ENCODE peak calls at places on chromosomes 11 and 22, in eight cellular contexts. V, E, D, K, C, N, L and T are unnamed samples.

GRCh38 chr11:14537134-14537599 is 17.0 kb upstream of the PSMA1 start:
- DNase-seq in V (no peak), E (no peak), D (peak; percentile 55), K (no peak), C (no peak), N (no peak), L (peak; percentile 5), T (no peak)

GRCh38 chr11:2860636-2861035 is 24.9 kb downstream of the CDKN1C start:
- DNase-seq in V (no peak), E (no peak), D (peak; percentile 26), K (no peak), C (no peak), N (no peak), L (peak; percentile 23), T (no peak)

GRCh38 chr11:67290801-67291200 is 1.7 kb downstream of the ANKRD13D start:
- DNase-seq in V (peak; percentile 58), E (no peak), D (peak; percentile 74), K (peak; percentile 36), C (no peak), N (no peak), L (no peak), T (no peak)

GRCh38 chr22:19765477-19766234 is 5.1 kb downstream of the TBX1 start:
- DNase-seq in V (no peak), E (no peak), D (no peak), K (no peak), C (no peak), N (no peak), L (no peak), T (no peak)

GRCh38 chr22:42764895-42765363 is 44.3 kb upstream of the A4GALT start:
- DNase-seq in V (no peak), E (no peak), D (no peak), K (no peak), C (no peak), N (no peak), L (no peak), T (no peak)

GRCh38 chr11:12079726-12080556 is 30.4 kb upstream of the MICAL2 start:
- DNase-seq in V (no peak), E (peak; percentile 92), D (peak; percentile 95), K (peak; percentile 52), C (peak; percentile 90), N (peak; percentile 75), L (peak; percentile 98), T (no peak)

GRCh38 chr11:131217313-131218297 is 152.8 kb upstream of the NTM start:
- DNase-seq in V (no peak), E (no peak), D (no peak), K (no peak), C (no peak), N (no peak), L (no peak), T (peak; percentile 26)

GRCh38 chr22:46748948-46749681 is 11.1 kb upstream of the CERK start:
- DNase-seq in V (no peak), E (no peak), D (peak; percentile 47), K (no peak), C (no peak), N (no peak), L (no peak), T (peak; percentile 50)

GRCh38 chr11:60485987-60486386 is 6.6 kb upstream of the MS4A12 start:
- DNase-seq in V (no peak), E (no peak), D (no peak), K (no peak), C (no peak), N (no peak), L (no peak), T (peak; percentile 31)

GRCh38 chr11:72039108-72039850 is 40.6 kb downstream of the IL18BP start:
- DNase-seq in V (no peak), E (peak; percentile 78), D (peak; percentile 50), K (no peak), C (peak; percentile 60), N (no peak), L (no peak), T (no peak)

GRCh38 chr11:81007046-81007445 is 1566.2 kb upstream of the TENM4 start:
- DNase-seq in V (no peak), E (no peak), D (peak; percentile 63), K (no peak), C (no peak), N (no peak), L (no peak), T (no peak)

GRCh38 chr11:69950120-69950519 is 128.0 kb upstream of the ANO1 start:
- DNase-seq in V (peak; percentile 50), E (no peak), D (no peak), K (no peak), C (no peak), N (no peak), L (peak; percentile 47), T (peak; percentile 54)

DNA sequence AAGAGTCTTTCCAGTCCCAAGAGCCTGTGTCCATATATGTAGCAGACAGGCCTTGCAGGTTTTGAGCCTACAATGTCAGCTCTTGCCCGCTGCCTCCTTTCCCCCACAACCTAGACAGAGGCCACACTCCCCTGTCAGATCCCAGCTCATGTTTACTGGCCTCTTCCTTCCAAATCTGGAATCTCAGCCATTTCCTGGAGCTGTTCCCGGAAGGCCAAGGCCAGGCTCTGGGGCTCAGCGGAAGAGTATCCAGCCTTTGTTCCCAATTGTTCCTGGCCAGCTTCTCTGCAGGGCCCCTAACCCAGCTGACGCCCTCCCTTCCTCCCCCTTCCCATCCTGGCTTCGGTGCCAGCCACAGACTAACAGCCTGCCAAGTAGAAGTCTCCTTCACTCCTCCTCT is 1.0 kb upstream of the ROBO4 start:
- DNase-seq in V (no peak), E (peak; percentile 64), D (peak; percentile 96), K (no peak), C (peak; percentile 22), N (no peak), L (no peak), T (peak; percentile 67)
- TF ChIP-seq CTCF in V (no peak), E (no peak), D (no peak), K (no peak), C (no peak), N (no peak), L (no peak), T (no peak)

GRCh38 chr11:102912482-102912830 is 37.7 kb upstream of the MMP12 start:
- DNase-seq in V (no peak), E (no peak), D (no peak), K (no peak), C (no peak), N (no peak), L (peak; percentile 54), T (no peak)

GRCh38 chr11:102920118-102920684 is 35.3 kb downstream of the MMP13 start:
- DNase-seq in V (no peak), E (no peak), D (no peak), K (no peak), C (no peak), N (no peak), L (no peak), T (no peak)

GRCh38 chr11:102911758-102912481 is 37.1 kb upstream of the MMP12 start:
- DNase-seq in V (no peak), E (no peak), D (no peak), K (no peak), C (no peak), N (no peak), L (peak; percentile 54), T (no peak)

GRCh38 chr11:102915044-102915375 is 40.2 kb upstream of the MMP12 start:
- DNase-seq in V (no peak), E (no peak), D (no peak), K (no peak), C (no peak), N (no peak), L (no peak), T (no peak)

DNA sequence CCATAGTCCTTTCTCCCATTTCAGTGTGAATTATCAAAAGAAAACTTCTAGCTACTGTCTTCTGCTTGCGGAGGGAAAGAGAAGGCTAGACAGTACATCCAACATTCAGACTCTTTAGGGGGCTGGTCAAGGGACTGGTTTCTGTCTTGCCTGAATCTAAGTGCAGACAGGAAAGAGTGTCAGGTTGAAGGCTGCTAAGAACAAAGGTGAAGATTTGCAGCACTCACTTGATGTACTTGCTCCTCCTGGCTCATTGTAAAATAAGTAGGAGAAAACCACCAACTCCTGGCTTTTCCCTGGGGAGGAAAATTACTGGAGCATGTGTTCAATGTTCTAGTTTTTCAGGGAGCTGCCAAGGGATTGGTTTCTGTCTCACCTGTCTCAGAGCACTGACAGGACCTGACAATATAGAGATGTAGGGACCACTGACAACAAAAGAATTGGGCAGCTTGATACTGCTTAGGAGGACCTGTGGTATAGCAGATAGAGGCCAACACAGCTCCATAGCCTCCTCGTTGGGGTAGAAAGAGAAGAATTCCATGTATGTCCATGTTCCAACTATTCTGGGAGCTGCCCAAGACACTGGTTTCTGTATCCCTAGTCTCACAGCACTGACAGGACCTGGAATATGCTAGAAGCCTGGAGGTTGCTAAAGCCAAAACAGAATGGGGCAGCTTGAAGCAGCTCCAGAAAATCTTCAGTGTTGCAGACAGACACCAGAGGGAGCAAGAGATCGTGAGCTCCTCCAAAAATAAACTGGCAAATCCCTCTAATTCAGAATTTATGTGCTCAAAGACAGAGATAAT is 39.7 kb upstream of the MMP12 start:
- DNase-seq in V (no peak), E (no peak), D (peak; percentile 66), K (no peak), C (peak; percentile 40), N (no peak), L (peak; percentile 28), T (peak; percentile 21)
- TF ChIP-seq CTCF in V (peak; percentile 88), E (peak; percentile 45), D (peak; percentile 80), K (peak; percentile 60), C (peak; percentile 82), N (peak; percentile 32), L (peak; percentile 74), T (peak; percentile 59)

GRCh38 chr11:9530901-9531625 is 42.4 kb upstream of the WEE1 start:
- DNase-seq in V (no peak), E (no peak), D (no peak), K (no peak), C (no peak), N (no peak), L (no peak), T (no peak)
- TF ChIP-seq CTCF in V (no peak), E (no peak), D (no peak), K (no peak), C (no peak), N (no peak), L (no peak), T (no peak)

GRCh38 chr22:22394589-22394988 is 114.0 kb downstream of the ZNF280B start:
- DNase-seq in V (no peak), E (no peak), D (no peak), K (no peak), C (no peak), N (no peak), L (no peak), T (no peak)
- TF ChIP-seq CTCF in V (no peak), E (no peak), D (no peak), K (no peak), C (no peak), N (no peak), L (no peak), T (no peak)